ENCODE peak calls at places on chromosomes 2 and 18, in four cellular contexts. Q is CD8-positive, alpha-beta T cell; R is HFFc6; G is GM10248. O is an unnamed sample.

GRCh38 chr18:59744271-59744721 is 47.1 kb upstream of the CCBE1 start:
- DNase-seq in Q (no peak), G (no peak), R (peak; percentile 98), O (no peak)

GRCh38 chr2:232636788-232637420 is 3.5 kb downstream of the EFHD1 start:
- DNase-seq in R (no peak), Q (no peak), G (no peak), O (no peak)

GRCh38 chr2:172000696-172001361 is 1.1 kb downstream of the METAP1D start:
- DNase-seq in G (no peak), Q (no peak), R (no peak), O (no peak)

GRCh38 chr2:207253946-207254345 is 88.2 kb upstream of the KLF7 start:
- DNase-seq in Q (no peak), R (peak; percentile 95), G (no peak), O (no peak)

GRCh38 chr18:79801217-79801616 is 3.5 kb downstream of the KCNG2 start:
- DNase-seq in G (no peak), R (no peak), Q (no peak), O (no peak)

GRCh38 chr2:79292936-79293335 is 133.4 kb upstream of the REG3A start:
- DNase-seq in Q (no peak), G (no peak), R (no peak), O (no peak)

GRCh38 chr2:2251255-2251654 is 79.8 kb downstream of the MYT1L start:
- DNase-seq in Q (no peak), R (no peak), G (no peak), O (peak; percentile 70)

GRCh38 chr18:36660311-36660710 is 168.5 kb downstream of the TPGS2 start:
- DNase-seq in G (no peak), Q (no peak), R (no peak), O (no peak)

GRCh38 chr2:168571061-168571460 is 115.0 kb downstream of the CERS6 start:
- DNase-seq in R (no peak), Q (no peak), G (no peak), O (no peak)

GRCh38 chr2:54373855-54374254 is 82.3 kb upstream of the SPTBN1 start:
- DNase-seq in G (no peak), R (no peak), Q (no peak), O (no peak)

GRCh38 chr2:46534589-46534988 is 55.2 kb downstream of the TMEM247 start:
- DNase-seq in Q (no peak), R (no peak), G (peak; percentile 42), O (no peak)

GRCh38 chr2:102839668-102840388 is 78.0 kb downstream of the TMEM182 start:
- DNase-seq in G (peak; percentile 41), Q (peak; percentile 9), R (peak; percentile 30), O (no peak)

GRCh38 chr2:239171643-239172042 is 229.2 kb downstream of the HDAC4 start:
- DNase-seq in G (no peak), R (no peak), Q (no peak), O (no peak)

GRCh38 chr2:42101641-42102605 is 54.1 kb downstream of the PKDCC start:
- DNase-seq in R (peak; percentile 69), Q (peak; percentile 88), G (peak; percentile 86), O (no peak)

GRCh38 chr2:8004250-8004681 is 677.6 kb upstream of the ID2 start:
- DNase-seq in Q (no peak), G (peak; percentile 44), R (peak; percentile 89), O (no peak)

GRCh38 chr18:21484851-21485636 is 115.5 kb downstream of the ESCO1 start:
- DNase-seq in Q (no peak), R (peak; percentile 11), G (no peak), O (no peak)

GRCh38 chr2:9573840-9574239 is 18.2 kb upstream of the ADAM17 start:
- DNase-seq in Q (no peak), R (no peak), G (no peak), O (no peak)
- TF ChIP-seq CTCF in Q (no peak), R (peak; percentile 50), G (no peak), O (no peak)

GRCh38 chr2:65432227-65433190 is at the start of gene SPRED2:
- DNase-seq in R (peak; percentile 93), G (peak; percentile 72), Q (peak; percentile 37), O (peak; percentile 98)
- TF ChIP-seq CTCF in R (peak; percentile 47), G (no peak), Q (no peak), O (no peak)

GRCh38 chr2:178306351-178307073 is 112.2 kb downstream of the OSBPL6 start:
- DNase-seq in Q (no peak), G (peak; percentile 54), R (no peak), O (no peak)
- TF ChIP-seq CTCF in Q (no peak), G (peak; percentile 74), R (peak; percentile 67), O (peak; percentile 29)

DNA sequence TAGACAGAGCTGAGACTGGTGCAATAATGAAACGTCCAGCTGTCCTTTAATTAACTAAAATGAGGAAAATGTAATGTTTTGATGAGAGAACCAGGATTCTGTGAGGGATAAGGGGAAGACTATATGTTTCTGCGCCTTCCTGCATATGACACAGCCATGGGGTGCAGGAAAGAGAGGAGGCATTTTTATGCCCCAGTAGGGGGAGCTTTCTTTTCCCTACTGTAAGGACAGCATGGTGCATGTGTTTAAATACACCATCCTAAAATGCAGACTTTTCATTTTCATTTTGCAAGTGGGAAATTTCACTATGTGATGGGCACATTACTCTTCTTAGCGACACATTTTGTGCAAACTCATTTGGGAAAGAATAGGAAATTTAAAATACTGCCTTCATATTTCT is 446.1 kb downstream of the ARHGAP15 start:
- DNase-seq in Q (no peak), R (no peak), G (no peak), O (no peak)
- TF ChIP-seq CTCF in Q (no peak), R (peak; percentile 75), G (peak; percentile 34), O (peak; percentile 45)

GRCh38 chr2:30981101-30981500 is 157.1 kb downstream of the GALNT14 start:
- DNase-seq in G (no peak), Q (no peak), R (no peak), O (no peak)

GRCh38 chr2:30978854-30979253 is 159.4 kb downstream of the GALNT14 start:
- DNase-seq in Q (no peak), R (no peak), G (no peak), O (no peak)

GRCh38 chr2:30981519-30981918 is 156.7 kb downstream of the GALNT14 start:
- DNase-seq in R (no peak), Q (no peak), G (no peak), O (no peak)

GRCh38 chr2:30978044-30978443 is 160.2 kb downstream of the GALNT14 start:
- DNase-seq in G (no peak), R (no peak), Q (no peak), O (no peak)

GRCh38 chr2:30979822-30980245 is 158.4 kb downstream of the GALNT14 start:
- DNase-seq in G (no peak), Q (no peak), R (peak; percentile 79), O (no peak)
- TF ChIP-seq CTCF in G (no peak), Q (no peak), R (peak; percentile 61), O (no peak)

GRCh38 chr2:159106105-159106504 is 137.7 kb downstream of the TANC1 start:
- DNase-seq in Q (no peak), R (peak; percentile 71), G (no peak), O (no peak)
- TF ChIP-seq CTCF in Q (no peak), R (no peak), G (no peak), O (no peak)

GRCh38 chr18:12883684-12884520 is at the start of gene PTPN2:
- DNase-seq in Q (peak; percentile 85), G (peak; percentile 95), R (peak; percentile 89), O (peak; percentile 96)

GRCh38 chr18:12884521-12885323 is 685 bp upstream of the PTPN2 start:
- DNase-seq in R (no peak), Q (no peak), G (no peak), O (no peak)

GRCh38 chr18:12885500-12885899 is 1.5 kb upstream of the PTPN2 start:
- DNase-seq in R (no peak), Q (no peak), G (no peak), O (no peak)

GRCh38 chr18:12883003-12883683 is 894 bp downstream of the PTPN2 start:
- DNase-seq in R (no peak), Q (no peak), G (peak; percentile 37), O (peak; percentile 69)

GRCh38 chr18:12886498-12887126 is 2.6 kb upstream of the PTPN2 start:
- DNase-seq in G (no peak), Q (no peak), R (no peak), O (no peak)
- TF ChIP-seq CTCF in G (peak; percentile 35), Q (no peak), R (peak; percentile 73), O (peak; percentile 49)

GRCh38 chr2:33214436-33214835 is 262.0 kb upstream of the RASGRP3 start:
- DNase-seq in G (no peak), Q (no peak), R (no peak), O (no peak)

GRCh38 chr2:33214857-33215256 is 261.6 kb upstream of the RASGRP3 start:
- DNase-seq in Q (no peak), G (no peak), R (no peak), O (no peak)

GRCh38 chr2:33216508-33217182 is 259.8 kb upstream of the RASGRP3 start:
- DNase-seq in R (peak; percentile 68), Q (no peak), G (no peak), O (no peak)

GRCh38 chr2:33215983-33216382 is 260.5 kb upstream of the RASGRP3 start:
- DNase-seq in G (no peak), R (no peak), Q (no peak), O (no peak)

DNA sequence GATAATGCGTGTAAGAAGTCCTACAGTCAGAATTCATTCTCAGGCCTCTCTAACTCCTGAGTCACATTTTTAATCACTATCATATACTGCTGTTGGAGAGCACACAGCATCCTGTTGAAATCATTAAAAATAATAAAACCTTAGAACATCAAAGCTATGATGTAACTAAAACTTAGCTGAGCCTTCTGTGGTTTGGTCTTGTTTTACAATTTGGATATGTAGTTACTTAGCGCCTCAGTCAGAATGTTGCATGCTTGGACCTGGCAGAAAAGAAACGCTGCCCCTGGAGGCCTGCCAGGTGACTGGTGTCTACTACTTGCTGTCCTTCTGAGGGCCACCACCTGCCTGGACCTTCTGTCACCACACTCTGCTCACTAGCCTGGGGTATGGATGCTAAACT is 261.1 kb upstream of the RASGRP3 start:
- DNase-seq in R (peak; percentile 94), Q (no peak), G (no peak), O (no peak)
- TF ChIP-seq CTCF in R (peak; percentile 35), Q (no peak), G (no peak), O (no peak)